ENCODE peak calls at places on chromosomes 2 and 18, in nine cellular contexts. One of them, this sample, is unnamed.

GRCh38 chr2:105674859-105675541 is 69.7 kb upstream of the NCK2 start:
- DNase-seq in GM23338: no peak
- DNase-seq in SJSA1: no peak
- DNase-seq in spleen: no peak
- DNase-seq in AG10803: no peak
- DNase-seq in DMS79: no peak
- DNase-seq in iPS-NIHi11: no peak
- DNase-seq in cardiac fibroblast: no peak
- DNase-seq in fibroblast of the conjunctiva: no peak
- DNase-seq in this sample: no peak

GRCh38 chr18:2874765-2875164 is 28.0 kb downstream of the EMILIN2 start:
- DNase-seq in GM23338: no peak
- DNase-seq in SJSA1: no peak
- DNase-seq in spleen: no peak
- DNase-seq in AG10803: no peak
- DNase-seq in DMS79: no peak
- DNase-seq in iPS-NIHi11: no peak
- DNase-seq in cardiac fibroblast: no peak
- DNase-seq in fibroblast of the conjunctiva: no peak
- DNase-seq in this sample: no peak

GRCh38 chr2:164620873-164621760 is at the start of gene GRB14:
- DNase-seq in GM23338: peak; percentile 89
- DNase-seq in SJSA1: no peak
- DNase-seq in spleen: peak; percentile 73
- DNase-seq in AG10803: peak; percentile 6
- DNase-seq in DMS79: peak; percentile 3
- DNase-seq in iPS-NIHi11: peak; percentile 84
- DNase-seq in cardiac fibroblast: peak; percentile 19
- DNase-seq in fibroblast of the conjunctiva: no peak
- DNase-seq in this sample: peak; percentile 80

GRCh38 chr2:18096836-18097405 is 218.5 kb downstream of the KCNS3 start:
- DNase-seq in GM23338: no peak
- DNase-seq in SJSA1: no peak
- DNase-seq in spleen: no peak
- DNase-seq in AG10803: no peak
- DNase-seq in DMS79: no peak
- DNase-seq in iPS-NIHi11: no peak
- DNase-seq in cardiac fibroblast: no peak
- DNase-seq in fibroblast of the conjunctiva: no peak
- DNase-seq in this sample: no peak

GRCh38 chr18:55381277-55381676 is 206.7 kb downstream of the TCF4 start:
- DNase-seq in GM23338: no peak
- DNase-seq in SJSA1: no peak
- DNase-seq in spleen: no peak
- DNase-seq in AG10803: peak; percentile 98
- DNase-seq in DMS79: no peak
- DNase-seq in iPS-NIHi11: no peak
- DNase-seq in cardiac fibroblast: peak; percentile 51
- DNase-seq in fibroblast of the conjunctiva: peak; percentile 39
- DNase-seq in this sample: no peak

GRCh38 chr2:10222-10875 is 36.0 kb downstream of the FAM110C start:
- DNase-seq in GM23338: no peak
- DNase-seq in SJSA1: no peak
- DNase-seq in spleen: peak; percentile 86
- DNase-seq in AG10803: no peak
- DNase-seq in DMS79: no peak
- DNase-seq in iPS-NIHi11: no peak
- DNase-seq in cardiac fibroblast: no peak
- DNase-seq in fibroblast of the conjunctiva: no peak
- DNase-seq in this sample: no peak

GRCh38 chr2:33904801-33905200 is 305.7 kb upstream of the FAM98A start:
- DNase-seq in GM23338: no peak
- DNase-seq in SJSA1: no peak
- DNase-seq in spleen: no peak
- DNase-seq in AG10803: no peak
- DNase-seq in DMS79: no peak
- DNase-seq in iPS-NIHi11: no peak
- DNase-seq in cardiac fibroblast: no peak
- DNase-seq in fibroblast of the conjunctiva: no peak
- DNase-seq in this sample: no peak

GRCh38 chr2:138831691-138832090 is 51.5 kb upstream of the NXPH2 start:
- DNase-seq in GM23338: no peak
- DNase-seq in SJSA1: no peak
- DNase-seq in spleen: no peak
- DNase-seq in AG10803: no peak
- DNase-seq in DMS79: no peak
- DNase-seq in iPS-NIHi11: no peak
- DNase-seq in cardiac fibroblast: no peak
- DNase-seq in fibroblast of the conjunctiva: no peak
- DNase-seq in this sample: no peak

GRCh38 chr18:63292844-63293683 is 26.5 kb downstream of the BCL2 start:
- DNase-seq in GM23338: no peak
- DNase-seq in SJSA1: no peak
- DNase-seq in spleen: peak; percentile 85
- DNase-seq in AG10803: no peak
- DNase-seq in DMS79: no peak
- DNase-seq in iPS-NIHi11: no peak
- DNase-seq in cardiac fibroblast: no peak
- DNase-seq in fibroblast of the conjunctiva: no peak
- DNase-seq in this sample: no peak

GRCh38 chr2:105934467-105934866 is 189.8 kb downstream of the NCK2 start:
- DNase-seq in GM23338: no peak
- DNase-seq in SJSA1: no peak
- DNase-seq in spleen: no peak
- DNase-seq in AG10803: no peak
- DNase-seq in DMS79: no peak
- DNase-seq in iPS-NIHi11: no peak
- DNase-seq in cardiac fibroblast: no peak
- DNase-seq in fibroblast of the conjunctiva: no peak
- DNase-seq in this sample: no peak

GRCh38 chr2:170411660-170412059 is 233.7 kb downstream of the MYO3B start:
- DNase-seq in GM23338: peak; percentile 19
- DNase-seq in SJSA1: no peak
- DNase-seq in spleen: no peak
- DNase-seq in AG10803: no peak
- DNase-seq in DMS79: no peak
- DNase-seq in iPS-NIHi11: no peak
- DNase-seq in cardiac fibroblast: no peak
- DNase-seq in fibroblast of the conjunctiva: no peak
- DNase-seq in this sample: peak; percentile 14

GRCh38 chr2:224023188-224023587 is 15.9 kb downstream of the SERPINE2 start:
- DNase-seq in GM23338: no peak
- DNase-seq in SJSA1: peak; percentile 46
- DNase-seq in spleen: no peak
- DNase-seq in AG10803: peak; percentile 79
- DNase-seq in DMS79: no peak
- DNase-seq in iPS-NIHi11: no peak
- DNase-seq in cardiac fibroblast: peak; percentile 26
- DNase-seq in fibroblast of the conjunctiva: no peak
- DNase-seq in this sample: no peak